ENCODE peak calls at places on chromosomes 3 and 15, in seven cellular contexts. One of them, this sample, is unnamed.

GRCh38 chr15:70318594-70318993 is 220.9 kb upstream of the TLE3 start:
- DNase-seq in stimulated activated CD4-positive, alpha-beta T cell treated with anti-CD3 and anti-CD28 coated beads, TNF-alpha, amount 100 ng/mL, for 4 hours: no peak
- DNase-seq in activated T-cell treated with anti-CD3 and anti-CD28 coated beads, Interleukin-2, amount 50 U/mL, for 48 hours: no peak
- DNase-seq in HCT116: no peak
- DNase-seq in brain microvascular endothelial cell: peak
- DNase-seq in COR-L47: no peak
- DNase-seq in activated gamma-delta T cell treated with Interleukin-2 at 50 U/mL for 16 hours: no peak
- DNase-seq in this sample: no peak

GRCh38 chr15:61880079-61880478 is 180.2 kb downstream of the VPS13C start:
- DNase-seq in activated gamma-delta T cell treated with Interleukin-2 at 50 U/mL for 16 hours: no peak
- DNase-seq in COR-L47: peak
- DNase-seq in brain microvascular endothelial cell: no peak
- DNase-seq in HCT116: no peak
- DNase-seq in stimulated activated CD4-positive, alpha-beta T cell treated with anti-CD3 and anti-CD28 coated beads, TNF-alpha, amount 100 ng/mL, for 4 hours: no peak
- DNase-seq in activated T-cell treated with anti-CD3 and anti-CD28 coated beads, Interleukin-2, amount 50 U/mL, for 48 hours: no peak
- DNase-seq in this sample: no peak

GRCh38 chr3:5568451-5568850 is 380.9 kb downstream of the EDEM1 start:
- DNase-seq in COR-L47: no peak
- DNase-seq in activated gamma-delta T cell treated with Interleukin-2 at 50 U/mL for 16 hours: no peak
- DNase-seq in HCT116: peak
- DNase-seq in stimulated activated CD4-positive, alpha-beta T cell treated with anti-CD3 and anti-CD28 coated beads, TNF-alpha, amount 100 ng/mL, for 4 hours: no peak
- DNase-seq in brain microvascular endothelial cell: no peak
- DNase-seq in activated T-cell treated with anti-CD3 and anti-CD28 coated beads, Interleukin-2, amount 50 U/mL, for 48 hours: no peak
- DNase-seq in this sample: no peak

GRCh38 chr3:184579513-184579912 is 17.9 kb downstream of the EPHB3 start:
- DNase-seq in brain microvascular endothelial cell: no peak
- DNase-seq in HCT116: no peak
- DNase-seq in activated gamma-delta T cell treated with Interleukin-2 at 50 U/mL for 16 hours: no peak
- DNase-seq in stimulated activated CD4-positive, alpha-beta T cell treated with anti-CD3 and anti-CD28 coated beads, TNF-alpha, amount 100 ng/mL, for 4 hours: no peak
- DNase-seq in activated T-cell treated with anti-CD3 and anti-CD28 coated beads, Interleukin-2, amount 50 U/mL, for 48 hours: no peak
- DNase-seq in COR-L47: no peak
- DNase-seq in this sample: no peak

GRCh38 chr3:36543276-36543997 is 163.1 kb downstream of the STAC start:
- DNase-seq in stimulated activated CD4-positive, alpha-beta T cell treated with anti-CD3 and anti-CD28 coated beads, TNF-alpha, amount 100 ng/mL, for 4 hours: no peak
- DNase-seq in HCT116: no peak
- DNase-seq in activated gamma-delta T cell treated with Interleukin-2 at 50 U/mL for 16 hours: no peak
- DNase-seq in activated T-cell treated with anti-CD3 and anti-CD28 coated beads, Interleukin-2, amount 50 U/mL, for 48 hours: no peak
- DNase-seq in brain microvascular endothelial cell: no peak
- DNase-seq in COR-L47: no peak
- DNase-seq in this sample: no peak

GRCh38 chr3:184825456-184825855 is 13.5 kb downstream of the VPS8 start:
- DNase-seq in activated gamma-delta T cell treated with Interleukin-2 at 50 U/mL for 16 hours: no peak
- DNase-seq in HCT116: no peak
- DNase-seq in activated T-cell treated with anti-CD3 and anti-CD28 coated beads, Interleukin-2, amount 50 U/mL, for 48 hours: no peak
- DNase-seq in COR-L47: no peak
- DNase-seq in brain microvascular endothelial cell: no peak
- DNase-seq in stimulated activated CD4-positive, alpha-beta T cell treated with anti-CD3 and anti-CD28 coated beads, TNF-alpha, amount 100 ng/mL, for 4 hours: no peak
- DNase-seq in this sample: no peak

GRCh38 chr15:68552773-68553172 is 26.0 kb upstream of the CORO2B start:
- DNase-seq in activated gamma-delta T cell treated with Interleukin-2 at 50 U/mL for 16 hours: no peak
- DNase-seq in stimulated activated CD4-positive, alpha-beta T cell treated with anti-CD3 and anti-CD28 coated beads, TNF-alpha, amount 100 ng/mL, for 4 hours: no peak
- DNase-seq in activated T-cell treated with anti-CD3 and anti-CD28 coated beads, Interleukin-2, amount 50 U/mL, for 48 hours: no peak
- DNase-seq in brain microvascular endothelial cell: peak
- DNase-seq in HCT116: no peak
- DNase-seq in COR-L47: peak
- DNase-seq in this sample: no peak

GRCh38 chr3:34212175-34212574 is 413.7 kb downstream of the PDCD6IP start:
- DNase-seq in HCT116: no peak
- DNase-seq in stimulated activated CD4-positive, alpha-beta T cell treated with anti-CD3 and anti-CD28 coated beads, TNF-alpha, amount 100 ng/mL, for 4 hours: no peak
- DNase-seq in activated gamma-delta T cell treated with Interleukin-2 at 50 U/mL for 16 hours: no peak
- DNase-seq in brain microvascular endothelial cell: peak
- DNase-seq in COR-L47: no peak
- DNase-seq in activated T-cell treated with anti-CD3 and anti-CD28 coated beads, Interleukin-2, amount 50 U/mL, for 48 hours: no peak
- DNase-seq in this sample: no peak

GRCh38 chr15:26210980-26211379 is 347.9 kb upstream of the ATP10A start:
- DNase-seq in brain microvascular endothelial cell: no peak
- DNase-seq in activated T-cell treated with anti-CD3 and anti-CD28 coated beads, Interleukin-2, amount 50 U/mL, for 48 hours: no peak
- DNase-seq in activated gamma-delta T cell treated with Interleukin-2 at 50 U/mL for 16 hours: no peak
- DNase-seq in COR-L47: no peak
- DNase-seq in stimulated activated CD4-positive, alpha-beta T cell treated with anti-CD3 and anti-CD28 coated beads, TNF-alpha, amount 100 ng/mL, for 4 hours: no peak
- DNase-seq in HCT116: no peak
- DNase-seq in this sample: no peak

GRCh38 chr3:13261104-13261800 is 158.9 kb downstream of the NUP210 start:
- DNase-seq in brain microvascular endothelial cell: no peak
- DNase-seq in stimulated activated CD4-positive, alpha-beta T cell treated with anti-CD3 and anti-CD28 coated beads, TNF-alpha, amount 100 ng/mL, for 4 hours: no peak
- DNase-seq in activated gamma-delta T cell treated with Interleukin-2 at 50 U/mL for 16 hours: no peak
- DNase-seq in activated T-cell treated with anti-CD3 and anti-CD28 coated beads, Interleukin-2, amount 50 U/mL, for 48 hours: no peak
- DNase-seq in COR-L47: no peak
- DNase-seq in HCT116: no peak
- DNase-seq in this sample: no peak

GRCh38 chr3:26652157-26652556 is 29.6 kb downstream of the LRRC3B start:
- DNase-seq in activated T-cell treated with anti-CD3 and anti-CD28 coated beads, Interleukin-2, amount 50 U/mL, for 48 hours: no peak
- DNase-seq in stimulated activated CD4-positive, alpha-beta T cell treated with anti-CD3 and anti-CD28 coated beads, TNF-alpha, amount 100 ng/mL, for 4 hours: no peak
- DNase-seq in brain microvascular endothelial cell: no peak
- DNase-seq in COR-L47: no peak
- DNase-seq in activated gamma-delta T cell treated with Interleukin-2 at 50 U/mL for 16 hours: no peak
- DNase-seq in HCT116: no peak
- DNase-seq in this sample: no peak

GRCh38 chr3:178777718-178778411 is 241.6 kb downstream of the KCNMB2 start:
- DNase-seq in activated T-cell treated with anti-CD3 and anti-CD28 coated beads, Interleukin-2, amount 50 U/mL, for 48 hours: no peak
- DNase-seq in brain microvascular endothelial cell: peak
- DNase-seq in stimulated activated CD4-positive, alpha-beta T cell treated with anti-CD3 and anti-CD28 coated beads, TNF-alpha, amount 100 ng/mL, for 4 hours: no peak
- DNase-seq in HCT116: peak
- DNase-seq in COR-L47: peak
- DNase-seq in activated gamma-delta T cell treated with Interleukin-2 at 50 U/mL for 16 hours: no peak
- DNase-seq in this sample: no peak

This sample was measured in upper lobe of right lung.